ENCODE peak calls at places on chromosomes 7 and 10, in four cellular contexts. Y is colonic mucosa, U is NB4, B is endodermal cell. W is an unnamed sample.

GRCh38 chr7:115015619-115016018 is 93.7 kb downstream of the MDFIC start:
- DNase-seq in Y (no peak), U (no peak), B (no peak), W (no peak)

GRCh38 chr7:47956220-47956619 is 8.0 kb upstream of the PKD1L1 start:
- DNase-seq in Y (no peak), U (no peak), B (peak), W (no peak)

GRCh38 chr10:58535311-58535710 is 22.6 kb downstream of the BICC1 start:
- DNase-seq in Y (no peak), U (no peak), B (no peak), W (no peak)

GRCh38 chr7:155665957-155666287 is 21.5 kb downstream of the RBM33 start:
- DNase-seq in Y (no peak), U (peak), B (no peak), W (peak)

GRCh38 chr10:124091646-124092269 is 1.6 kb downstream of the CHST15 start:
- DNase-seq in Y (no peak), U (no peak), B (peak), W (no peak)

GRCh38 chr7:28573059-28573553 is 160.8 kb downstream of the CREB5 start:
- DNase-seq in Y (peak), U (no peak), B (no peak), W (peak)

GRCh38 chr7:30731619-30732018 is 20.3 kb upstream of the INMT start:
- DNase-seq in Y (no peak), U (no peak), B (no peak), W (no peak)

GRCh38 chr7:143405671-143406352 is 2.8 kb downstream of the EPHA1 start:
- DNase-seq in Y (no peak), U (no peak), B (peak), W (no peak)

GRCh38 chr7:159130820-159131219 is 13.8 kb downstream of the VIPR2 start:
- DNase-seq in Y (no peak), U (no peak), B (peak), W (no peak)

GRCh38 chr7:815284-816216 is 16.7 kb upstream of the SUN1 start:
- DNase-seq in Y (peak), U (peak), B (peak), W (no peak)

GRCh38 chr7:28347964-28348363 is 64.4 kb upstream of the CREB5 start:
- DNase-seq in Y (no peak), U (no peak), B (no peak), W (peak)

GRCh38 chr7:94069154-94069739 is 65.1 kb upstream of the BET1 start:
- DNase-seq in Y (no peak), U (no peak), B (no peak), W (no peak)

GRCh38 chr10:6347391-6347951 is 144.7 kb downstream of the PFKFB3 start:
- DNase-seq in Y (no peak), U (peak), B (peak), W (no peak)

GRCh38 chr10:111297351-111297848 is 220.6 kb downstream of the ADRA2A start:
- DNase-seq in Y (no peak), U (no peak), B (no peak), W (no peak)

GRCh38 chr7:131424219-131424822 is 96.6 kb downstream of the MKLN1 start:
- DNase-seq in Y (no peak), U (peak), B (no peak), W (peak)

GRCh38 chr7:17559388-17559787 is 260.9 kb downstream of the AHR start:
- DNase-seq in Y (no peak), U (no peak), B (no peak), W (no peak)

GRCh38 chr10:36469585-36469984 is 655.8 kb upstream of the ANKRD30A start:
- DNase-seq in Y (no peak), U (no peak), B (no peak), W (peak)

GRCh38 chr10:129768437-129769355 is 195.4 kb downstream of the EBF3 start:
- DNase-seq in Y (peak), U (peak), B (peak), W (no peak)

GRCh38 chr10:60704480-60704879 is 73.8 kb upstream of the CDK1 start:
- DNase-seq in Y (no peak), U (no peak), B (no peak), W (no peak)

GRCh38 chr7:96534221-96534620 is 175.4 kb downstream of the SEM1 start:
- DNase-seq in Y (no peak), U (no peak), B (no peak), W (no peak)

GRCh38 chr7:22192778-22193177 is 164.2 kb downstream of the RAPGEF5 start:
- DNase-seq in Y (no peak), U (no peak), B (no peak), W (no peak)

GRCh38 chr10:16520900-16521299 is 779 bp downstream of the C1QL3 start:
- DNase-seq in Y (no peak), U (no peak), B (peak), W (peak)

GRCh38 chr10:132011445-132011844 is 29.7 kb upstream of the BNIP3 start:
- DNase-seq in Y (no peak), U (no peak), B (no peak), W (no peak)

GRCh38 chr10:71076473-71077142 is 135.8 kb upstream of the UNC5B start:
- DNase-seq in Y (no peak), U (peak), B (peak), W (no peak)

GRCh38 chr7:149293946-149294640 is 32.1 kb downstream of the ZNF783 start:
- DNase-seq in Y (no peak), U (no peak), B (no peak), W (no peak)

GRCh38 chr7:158072889-158073730 is 514.5 kb downstream of the PTPRN2 start:
- DNase-seq in Y (no peak), U (no peak), B (no peak), W (no peak)

GRCh38 chr10:79073784-79074432 is 5.1 kb downstream of the ZMIZ1 start:
- DNase-seq in Y (peak), U (no peak), B (no peak), W (peak)

GRCh38 chr7:93228302-93228701 is 2.0 kb upstream of the HEPACAM2 start:
- DNase-seq in Y (peak), U (peak), B (no peak), W (peak)

GRCh38 chr7:143487566-143487965 is 9.9 kb downstream of the TAS2R41 start:
- DNase-seq in Y (peak), U (no peak), B (no peak), W (peak)

GRCh38 chr7:141072548-141073172 is 1.2 kb upstream of the TMEM178B start:
- DNase-seq in Y (no peak), U (peak), B (peak), W (peak)

GRCh38 chr10:80261316-80262030 is 28.0 kb downstream of the MAT1A start:
- DNase-seq in Y (no peak), U (no peak), B (peak), W (no peak)

GRCh38 chr10:30384791-30385201 is 35.7 kb upstream of the MTPAP start:
- DNase-seq in Y (no peak), U (peak), B (peak), W (no peak)

GRCh38 chr7:50560865-50561351 is 4.3 kb downstream of the DDC start:
- DNase-seq in Y (no peak), U (no peak), B (peak), W (no peak)

GRCh38 chr10:130725474-130725970 is 586.0 kb downstream of the TCERG1L start:
- DNase-seq in Y (no peak), U (no peak), B (no peak), W (no peak)

GRCh38 chr7:116710764-116711452 is 38.9 kb downstream of the MET start:
- DNase-seq in Y (no peak), U (no peak), B (no peak), W (no peak)

GRCh38 chr10:4061441-4061951 is 276.5 kb upstream of the KLF6 start:
- DNase-seq in Y (peak), U (peak), B (no peak), W (peak)

GRCh38 chr10:63547628-63548356 is 26.6 kb downstream of the REEP3 start:
- DNase-seq in Y (no peak), U (no peak), B (no peak), W (no peak)

GRCh38 chr10:91194497-91195179 is 25.8 kb upstream of the PCGF5 start:
- DNase-seq in Y (no peak), U (no peak), B (no peak), W (peak)

GRCh38 chr7:135197906-135198655 is 13.2 kb downstream of the WDR91 start:
- DNase-seq in Y (no peak), U (no peak), B (no peak), W (no peak)

GRCh38 chr7:135201350-135201749 is 10.0 kb downstream of the WDR91 start:
- DNase-seq in Y (no peak), U (no peak), B (no peak), W (no peak)

GRCh38 chr7:135199439-135199838 is 11.9 kb downstream of the WDR91 start:
- DNase-seq in Y (no peak), U (no peak), B (no peak), W (no peak)

GRCh38 chr7:135204271-135204872 is 7.0 kb downstream of the WDR91 start:
- DNase-seq in Y (no peak), U (no peak), B (no peak), W (peak)

GRCh38 chr7:135200824-135201331 is 10.4 kb downstream of the WDR91 start:
- DNase-seq in Y (no peak), U (no peak), B (no peak), W (no peak)
- TF ChIP-seq CTCF in Y (no peak), U (no peak), B (no peak), W (no peak)

DNA sequence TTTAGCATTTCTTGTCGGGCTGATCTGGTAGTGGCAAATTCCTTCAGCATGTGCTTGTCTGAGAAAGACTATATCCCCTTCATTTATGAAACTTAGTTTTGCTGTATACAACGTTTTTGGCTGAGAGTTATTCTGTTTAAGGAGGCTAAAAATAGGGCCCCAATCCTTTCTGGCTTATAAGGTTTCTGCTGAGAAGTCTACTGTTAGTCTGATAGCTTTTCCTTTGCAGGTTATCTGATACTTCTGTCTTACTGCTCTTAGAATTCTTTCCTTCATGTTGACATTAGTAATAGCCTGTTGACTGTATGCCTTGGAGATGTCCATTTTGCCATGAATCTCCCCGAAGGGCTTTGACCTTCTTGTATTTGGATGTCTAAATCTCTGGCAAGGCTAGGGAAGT is 9.9 kb downstream of the CASP7 start:
- DNase-seq in Y (no peak), U (no peak), B (no peak), W (no peak)
- H3K4me3 ChIP-seq in Y (no peak), U (no peak), B (peak), W (no peak)

GRCh38 chr10:14185501-14186045 is 145.2 kb downstream of the FRMD4A start:
- DNase-seq in Y (no peak), U (peak), B (peak), W (no peak)

GRCh38 chr10:14184841-14185500 is 145.8 kb downstream of the FRMD4A start:
- DNase-seq in Y (no peak), U (peak), B (peak), W (no peak)

GRCh38 chr10:14190702-14191101 is 140.0 kb downstream of the FRMD4A start:
- DNase-seq in Y (no peak), U (no peak), B (no peak), W (no peak)

GRCh38 chr10:14182781-14183180 is 147.9 kb downstream of the FRMD4A start:
- DNase-seq in Y (no peak), U (no peak), B (no peak), W (no peak)

DNA sequence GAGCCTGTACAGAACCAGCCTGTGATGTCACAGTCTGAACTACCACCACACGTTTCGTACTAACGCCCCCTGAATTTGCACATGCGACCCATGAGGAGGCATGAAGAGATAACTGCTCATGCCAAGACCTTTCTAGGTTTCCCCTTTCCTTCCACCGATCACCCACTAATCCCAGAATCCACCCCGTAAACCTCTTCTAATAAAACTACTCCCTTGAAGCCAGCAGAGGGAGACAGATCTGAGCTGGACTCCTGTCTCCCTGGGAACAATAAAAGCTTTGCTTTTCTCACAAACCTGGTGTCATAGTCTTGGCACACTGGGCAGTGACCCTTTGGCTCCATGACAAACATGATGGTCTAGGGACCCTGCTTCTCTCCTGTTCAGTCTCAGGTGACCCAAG is 144.5 kb downstream of the FRMD4A start:
- DNase-seq in Y (no peak), U (peak), B (peak), W (no peak)
- TF ChIP-seq CTCF in Y (no peak), U (peak), B (peak), W (no peak)

GRCh38 chr7:150515248-150515647 is 576 bp downstream of the GIMAP7 start:
- DNase-seq in Y (no peak), U (no peak), B (no peak), W (no peak)

GRCh38 chr7:150514748-150515222 is at the start of gene GIMAP7:
- DNase-seq in Y (peak), U (no peak), B (no peak), W (no peak)

GRCh38 chr7:150507947-150508602 is 6.6 kb upstream of the GIMAP7 start:
- DNase-seq in Y (no peak), U (no peak), B (no peak), W (no peak)

GRCh38 chr7:150513758-150514157 is 914 bp upstream of the GIMAP7 start:
- DNase-seq in Y (no peak), U (no peak), B (no peak), W (no peak)

GRCh38 chr7:150511039-150511438 is 3.6 kb upstream of the GIMAP7 start:
- DNase-seq in Y (no peak), U (no peak), B (no peak), W (no peak)
- H3K4me3 ChIP-seq in Y (no peak), U (no peak), B (no peak), W (no peak)

DNA sequence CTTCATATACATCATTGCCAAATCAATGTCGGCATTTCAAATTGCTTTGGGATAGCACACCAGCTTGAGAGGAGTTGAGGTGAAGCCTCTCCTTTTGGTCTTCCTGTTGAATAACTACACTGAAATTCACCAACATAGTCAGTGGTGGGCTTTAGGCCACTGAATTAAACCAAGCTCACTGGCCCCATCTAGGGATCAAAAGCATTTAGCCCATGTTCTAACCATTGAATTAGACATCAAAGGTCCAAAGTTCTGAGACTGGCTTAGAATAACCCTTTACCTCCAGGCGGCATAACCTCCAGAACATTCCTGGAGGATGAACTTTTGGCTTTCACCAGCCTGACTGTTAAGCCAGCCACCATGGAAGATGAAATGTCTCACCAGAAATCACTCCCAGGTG is 54.6 kb downstream of the BPGM start:
- DNase-seq in Y (no peak), U (peak), B (no peak), W (peak)
- TF ChIP-seq CTCF in Y (no peak), U (peak), B (peak), W (peak)

GRCh38 chr7:2109251-2109935 is 123.4 kb downstream of the MAD1L1 start:
- DNase-seq in Y (no peak), U (no peak), B (no peak), W (no peak)
- H3K4me3 ChIP-seq in Y (no peak), U (no peak), B (no peak), W (no peak)

GRCh38 chr7:127581716-127582115 is 3.7 kb downstream of the GCC1 start:
- DNase-seq in Y (no peak), U (no peak), B (no peak), W (peak)

GRCh38 chr7:127578711-127579275 is 6.6 kb downstream of the GCC1 start:
- DNase-seq in Y (no peak), U (no peak), B (no peak), W (peak)

GRCh38 chr7:127580612-127581011 is 4.8 kb downstream of the GCC1 start:
- DNase-seq in Y (no peak), U (no peak), B (no peak), W (no peak)

GRCh38 chr7:127582361-127582760 is 3.0 kb downstream of the GCC1 start:
- DNase-seq in Y (no peak), U (no peak), B (no peak), W (peak)

DNA sequence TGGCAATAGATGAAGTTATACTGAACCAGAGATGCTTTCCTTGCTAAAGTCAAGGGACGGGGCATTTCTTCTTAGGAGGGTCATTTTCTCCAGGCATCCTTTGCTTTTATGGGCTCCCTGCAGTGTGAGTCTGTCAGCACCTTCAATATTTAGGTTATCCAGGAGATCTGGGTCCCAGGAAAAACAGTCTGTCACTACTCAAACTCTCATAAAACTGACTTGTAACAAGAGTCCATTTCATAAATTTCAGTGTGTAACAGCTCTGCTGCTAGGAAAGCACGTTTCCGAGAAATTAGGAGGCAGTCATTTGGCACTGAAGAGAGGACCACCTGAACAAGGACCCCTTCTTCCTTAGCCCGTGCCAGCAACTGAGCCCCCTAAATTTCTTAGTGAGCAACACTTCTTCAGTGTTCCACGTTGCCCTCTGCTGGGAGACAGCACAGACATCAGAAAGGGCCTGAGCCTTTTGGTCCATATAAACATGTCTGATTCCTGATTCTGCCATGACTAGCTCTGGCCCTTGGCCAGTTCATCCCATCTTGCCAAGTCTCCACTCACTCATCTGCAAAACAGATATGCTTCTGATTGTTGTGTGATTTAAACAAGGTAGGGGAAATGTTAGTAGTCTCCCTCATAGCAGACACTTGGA is 7.2 kb downstream of the GCC1 start:
- DNase-seq in Y (no peak), U (peak), B (no peak), W (peak)
- TF ChIP-seq CTCF in Y (no peak), U (peak), B (peak), W (peak)

DNA sequence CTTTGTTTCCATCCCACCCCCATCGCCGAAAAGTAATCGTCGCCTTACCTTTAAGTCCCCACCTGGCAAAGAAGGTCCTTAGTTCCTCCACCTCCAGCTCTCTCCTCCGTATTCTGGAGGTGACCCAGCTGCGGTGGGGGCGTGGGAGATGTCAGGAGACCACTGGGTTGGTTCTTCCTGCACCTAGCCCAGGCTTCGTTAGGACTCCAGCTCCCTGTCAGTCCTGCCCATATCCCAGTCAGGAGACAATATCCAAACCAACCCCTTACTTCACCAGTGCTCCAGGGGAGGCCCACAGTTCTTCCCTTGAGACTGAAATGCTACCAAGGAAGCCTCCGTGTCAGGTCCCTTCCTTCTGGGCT is 693 bp downstream of the ADIRF start:
- DNase-seq in Y (no peak), U (no peak), B (no peak), W (no peak)
- H3K4me3 ChIP-seq in Y (peak), U (no peak), B (no peak), W (peak)